ENCODE peak calls at places on chromosomes 11 and 22, in four cellular contexts. X is right atrium auricular region, J is spleen, Q is adrenal gland. U is an unnamed sample. For H3K36me3 and H3K27me3, the result is how much of the 10 kb centered on the place peaks cover.

GRCh38 chr22:49320714-49321476 is 506.8 kb downstream of the BRD1 start:
- DNase-seq in Q (peak), J (no peak), X (peak), U (no peak)

GRCh38 chr22:50312371-50312770 is 4.9 kb upstream of the PLXNB2 start:
- DNase-seq in X (no peak), Q (no peak), J (no peak), U (no peak)

GRCh38 chr11:128420277-128420676 is 167.1 kb downstream of the ETS1 start:
- DNase-seq in Q (no peak), X (no peak), J (no peak), U (no peak)

GRCh38 chr11:27525824-27526516 is 19.4 kb upstream of the LIN7C start:
- DNase-seq in X (no peak), J (no peak), Q (no peak), U (peak)

GRCh38 chr22:25221790-25222189 is 2.4 kb downstream of the CRYBB2 start:
- DNase-seq in X (no peak), J (no peak), Q (no peak), U (no peak)

GRCh38 chr22:27381552-27381951 is 420.0 kb downstream of the MN1 start:
- DNase-seq in J (no peak), X (peak), Q (no peak), U (no peak)

GRCh38 chr22:44155115-44155514 is 25.6 kb upstream of the PARVG start:
- DNase-seq in X (no peak), Q (no peak), J (no peak), U (no peak)

GRCh38 chr22:42635531-42635930 is 4.9 kb downstream of the ATP5MGL start:
- DNase-seq in X (peak), Q (peak), J (no peak), U (peak)

GRCh38 chr11:100340416-100341323 is 346.4 kb upstream of the ARHGAP42 start:
- DNase-seq in X (no peak), Q (no peak), J (no peak), U (peak)

GRCh38 chr11:1488575-1489180 is 2.1 kb upstream of the MOB2 start:
- DNase-seq in J (peak), X (no peak), Q (no peak), U (no peak)

GRCh38 chr22:37145415-37146385 is 4.0 kb downstream of the IL2RB start:
- DNase-seq in X (no peak), Q (no peak), J (no peak), U (no peak)

GRCh38 chr11:16809901-16810668 is 71.6 kb downstream of the C11orf58 start:
- DNase-seq in Q (peak), X (peak), J (peak), U (peak)

GRCh38 chr11:113378692-113379091 is 8.9 kb upstream of the ANKK1 start:
- DNase-seq in Q (no peak), X (no peak), J (no peak), U (no peak)

GRCh38 chr11:65479184-65480145 is 19.4 kb upstream of the MALAT1 start:
- DNase-seq in Q (peak), X (no peak), J (no peak), U (peak)
- H3K4me3 ChIP-seq in Q (peak), X (peak), J (no peak), U (no peak)

GRCh38 chr22:30296851-30297250 is 7.5 kb upstream of the CASTOR1 start:
- DNase-seq in X (no peak), Q (no peak), J (no peak), U (no peak)
- H3K36me3 ChIP-seq in X (half or more), Q (half or more), J (half or more), U (under half)

GRCh38 chr22:22893891-22894739 is 6.5 kb downstream of the IGLL5 start:
- DNase-seq in Q (no peak), X (no peak), J (peak), U (no peak)
- H3K27me3 ChIP-seq in Q (under half), X (under half), J (under half), U (under half)

GRCh38 chr11:6402561-6402981 is 12.3 kb downstream of the SMPD1 start:
- DNase-seq in Q (no peak), X (no peak), J (no peak), U (no peak)
- H3K4me3 ChIP-seq in Q (no peak), X (no peak), J (no peak), U (no peak)

GRCh38 chr11:46643986-46644385 is 26.6 kb downstream of the ATG13 start:
- DNase-seq in Q (no peak), X (no peak), J (no peak), U (no peak)

GRCh38 chr11:46643531-46643930 is 26.2 kb downstream of the ATG13 start:
- DNase-seq in X (no peak), Q (no peak), J (no peak), U (no peak)

DNA sequence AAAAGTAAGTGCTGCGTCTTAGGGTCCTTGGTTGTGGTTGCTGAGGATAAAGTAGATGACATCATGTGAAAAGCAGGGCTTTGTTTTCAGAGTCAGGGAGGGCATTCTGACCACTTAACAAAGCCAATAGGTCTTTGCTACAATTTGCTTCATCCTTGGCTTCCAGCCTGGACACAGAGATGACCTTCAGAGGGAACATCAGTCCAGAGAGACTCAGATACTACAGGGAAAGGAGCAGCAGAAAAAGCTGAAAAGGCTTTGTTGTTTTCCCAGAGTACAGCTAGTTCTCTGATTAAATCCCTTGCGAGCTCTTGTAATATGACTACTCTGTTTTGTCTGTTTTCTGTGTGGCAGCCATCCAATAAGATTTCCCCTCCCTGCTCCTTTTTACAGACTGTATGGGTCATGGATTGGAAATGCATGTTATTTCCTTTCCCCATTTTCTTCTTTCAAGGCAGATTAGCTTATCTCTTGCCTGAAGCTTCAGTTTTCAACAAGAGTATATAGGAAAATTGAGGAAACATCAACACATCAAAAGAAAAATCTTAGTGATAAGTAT is 31.9 kb downstream of the ATG13 start:
- DNase-seq in Q (peak), J (no peak), X (peak), U (peak)
- H3K36me3 ChIP-seq in Q (half or more), J (half or more), X (half or more), U (under half)

GRCh38 chr11:126751242-126751641 is 249.3 kb downstream of the KIRREL3 start:
- DNase-seq in X (no peak), Q (no peak), J (no peak), U (no peak)
- H3K27me3 ChIP-seq in X (under half), Q (under half), J (under half), U (under half)